ENCODE peak calls at places on chromosome X, in eight cellular contexts. One of them, this sample, is unnamed.

GRCh38 chrX:118780915-118781314 is 42.7 kb upstream of the ZCCHC12 start:
- DNase-seq in RWPE1: no peak
- DNase-seq in fibroblast of pulmonary artery: peak; percentile 75
- DNase-seq in iPS-NIHi11: no peak
- DNase-seq in LoVo: no peak
- DNase-seq in Ammon's horn: no peak
- DNase-seq in progenitor cell of endocrine pancreas: no peak
- DNase-seq in GM23248: peak; percentile 48
- DNase-seq in this sample: no peak

GRCh38 chrX:149495573-149496071 is 9.5 kb downstream of the IDS start:
- DNase-seq in RWPE1: peak; percentile 83
- DNase-seq in fibroblast of pulmonary artery: peak; percentile 51
- DNase-seq in iPS-NIHi11: peak; percentile 14
- DNase-seq in LoVo: peak; percentile 67
- DNase-seq in Ammon's horn: no peak
- DNase-seq in progenitor cell of endocrine pancreas: no peak
- DNase-seq in GM23248: peak; percentile 89
- DNase-seq in this sample: no peak

GRCh38 chrX:151896734-151897474 is 15.8 kb upstream of the MAGEA4 start:
- DNase-seq in RWPE1: no peak
- DNase-seq in fibroblast of pulmonary artery: peak; percentile 55
- DNase-seq in iPS-NIHi11: no peak
- DNase-seq in LoVo: peak; percentile 30
- DNase-seq in Ammon's horn: no peak
- DNase-seq in progenitor cell of endocrine pancreas: no peak
- DNase-seq in GM23248: peak; percentile 72
- DNase-seq in this sample: no peak

GRCh38 chrX:9148626-9149385 is 114.9 kb upstream of the FAM9B start:
- DNase-seq in RWPE1: peak; percentile 17
- DNase-seq in fibroblast of pulmonary artery: peak; percentile 57
- DNase-seq in iPS-NIHi11: peak; percentile 14
- DNase-seq in LoVo: no peak
- DNase-seq in Ammon's horn: no peak
- DNase-seq in progenitor cell of endocrine pancreas: no peak
- DNase-seq in GM23248: peak; percentile 77
- DNase-seq in this sample: no peak

GRCh38 chrX:132518401-132518800 is 29.6 kb upstream of the MBNL3 start:
- DNase-seq in RWPE1: no peak
- DNase-seq in fibroblast of pulmonary artery: no peak
- DNase-seq in iPS-NIHi11: no peak
- DNase-seq in LoVo: no peak
- DNase-seq in Ammon's horn: no peak
- DNase-seq in progenitor cell of endocrine pancreas: no peak
- DNase-seq in GM23248: no peak
- DNase-seq in this sample: no peak

GRCh38 chrX:102835504-102836146 is 101.4 kb upstream of the RAB40AL start:
- DNase-seq in RWPE1: no peak
- DNase-seq in fibroblast of pulmonary artery: peak; percentile 58
- DNase-seq in iPS-NIHi11: peak; percentile 7
- DNase-seq in LoVo: no peak
- DNase-seq in Ammon's horn: peak; percentile 10
- DNase-seq in progenitor cell of endocrine pancreas: no peak
- DNase-seq in GM23248: peak; percentile 52
- DNase-seq in this sample: no peak

GRCh38 chrX:149511081-149511480 is 6.0 kb upstream of the IDS start:
- DNase-seq in RWPE1: peak; percentile 13
- DNase-seq in fibroblast of pulmonary artery: no peak
- DNase-seq in iPS-NIHi11: no peak
- DNase-seq in LoVo: peak; percentile 38
- DNase-seq in Ammon's horn: no peak
- DNase-seq in progenitor cell of endocrine pancreas: no peak
- DNase-seq in GM23248: peak; percentile 37
- DNase-seq in this sample: no peak

GRCh38 chrX:134999469-134999868 is 8.7 kb downstream of the SMIM10 start:
- DNase-seq in RWPE1: peak; percentile 8
- DNase-seq in fibroblast of pulmonary artery: peak; percentile 77
- DNase-seq in iPS-NIHi11: no peak
- DNase-seq in LoVo: peak; percentile 19
- DNase-seq in Ammon's horn: peak; percentile 15
- DNase-seq in progenitor cell of endocrine pancreas: no peak
- DNase-seq in GM23248: peak; percentile 61
- DNase-seq in this sample: no peak

GRCh38 chrX:145735036-145735435 is 82.6 kb upstream of the SLITRK2 start:
- DNase-seq in RWPE1: no peak
- DNase-seq in fibroblast of pulmonary artery: no peak
- DNase-seq in iPS-NIHi11: no peak
- DNase-seq in LoVo: no peak
- DNase-seq in Ammon's horn: no peak
- DNase-seq in progenitor cell of endocrine pancreas: no peak
- DNase-seq in GM23248: no peak
- DNase-seq in this sample: no peak

GRCh38 chrX:13305091-13305490 is 14.8 kb downstream of the ATXN3L start:
- DNase-seq in RWPE1: no peak
- DNase-seq in fibroblast of pulmonary artery: no peak
- DNase-seq in iPS-NIHi11: no peak
- DNase-seq in LoVo: no peak
- DNase-seq in Ammon's horn: no peak
- DNase-seq in progenitor cell of endocrine pancreas: no peak
- DNase-seq in GM23248: no peak
- DNase-seq in this sample: no peak

GRCh38 chrX:40931921-40932320 is 153.3 kb upstream of the USP9X start:
- DNase-seq in RWPE1: no peak
- DNase-seq in fibroblast of pulmonary artery: peak; percentile 29
- DNase-seq in iPS-NIHi11: no peak
- DNase-seq in LoVo: no peak
- DNase-seq in Ammon's horn: no peak
- DNase-seq in progenitor cell of endocrine pancreas: no peak
- DNase-seq in GM23248: peak; percentile 31
- DNase-seq in this sample: no peak

GRCh38 chrX:38859602-38860001 is 58.3 kb downstream of the MID1IP1 start:
- DNase-seq in RWPE1: no peak
- DNase-seq in fibroblast of pulmonary artery: peak; percentile 22
- DNase-seq in iPS-NIHi11: no peak
- DNase-seq in LoVo: no peak
- DNase-seq in Ammon's horn: no peak
- DNase-seq in progenitor cell of endocrine pancreas: no peak
- DNase-seq in GM23248: peak; percentile 41
- DNase-seq in this sample: no peak

GRCh38 chrX:72114306-72114705 is 17.4 kb downstream of the RTL5 start:
- DNase-seq in RWPE1: no peak
- DNase-seq in fibroblast of pulmonary artery: no peak
- DNase-seq in iPS-NIHi11: no peak
- DNase-seq in LoVo: no peak
- DNase-seq in Ammon's horn: no peak
- DNase-seq in progenitor cell of endocrine pancreas: no peak
- DNase-seq in GM23248: no peak
- DNase-seq in this sample: no peak

GRCh38 chrX:110284159-110284558 is 33.7 kb downstream of the AMMECR1 start:
- DNase-seq in RWPE1: peak; percentile 44
- DNase-seq in fibroblast of pulmonary artery: peak; percentile 85
- DNase-seq in iPS-NIHi11: no peak
- DNase-seq in LoVo: peak; percentile 3
- DNase-seq in Ammon's horn: no peak
- DNase-seq in progenitor cell of endocrine pancreas: no peak
- DNase-seq in GM23248: peak; percentile 83
- DNase-seq in this sample: no peak

GRCh38 chrX:155967653-155968052 is 29.8 kb upstream of the IL9R start:
- DNase-seq in RWPE1: no peak
- DNase-seq in fibroblast of pulmonary artery: no peak
- DNase-seq in iPS-NIHi11: no peak
- DNase-seq in LoVo: no peak
- DNase-seq in Ammon's horn: no peak
- DNase-seq in progenitor cell of endocrine pancreas: no peak
- DNase-seq in GM23248: peak; percentile 5
- DNase-seq in this sample: no peak

GRCh38 chrX:48754124-48754667 is 7.4 kb upstream of the GLOD5 start:
- DNase-seq in RWPE1: no peak
- DNase-seq in fibroblast of pulmonary artery: no peak
- DNase-seq in iPS-NIHi11: no peak
- DNase-seq in LoVo: no peak
- DNase-seq in Ammon's horn: no peak
- DNase-seq in progenitor cell of endocrine pancreas: no peak
- DNase-seq in GM23248: no peak
- DNase-seq in this sample: no peak

GRCh38 chrX:53320543-53321215 is 39.3 kb upstream of the IQSEC2 start:
- DNase-seq in RWPE1: no peak
- DNase-seq in fibroblast of pulmonary artery: no peak
- DNase-seq in iPS-NIHi11: peak; percentile 26
- DNase-seq in LoVo: no peak
- DNase-seq in Ammon's horn: no peak
- DNase-seq in progenitor cell of endocrine pancreas: no peak
- DNase-seq in GM23248: peak; percentile 35
- DNase-seq in this sample: no peak

GRCh38 chrX:13533726-13534125 is 35.7 kb upstream of the EGFL6 start:
- DNase-seq in RWPE1: peak; percentile 42
- DNase-seq in fibroblast of pulmonary artery: peak; percentile 11
- DNase-seq in iPS-NIHi11: no peak
- DNase-seq in LoVo: peak; percentile 0
- DNase-seq in Ammon's horn: no peak
- DNase-seq in progenitor cell of endocrine pancreas: no peak
- DNase-seq in GM23248: peak; percentile 69
- DNase-seq in this sample: no peak

GRCh38 chrX:30615229-30615628 is 37.7 kb upstream of the TASL start:
- DNase-seq in RWPE1: no peak
- DNase-seq in fibroblast of pulmonary artery: peak; percentile 21
- DNase-seq in iPS-NIHi11: no peak
- DNase-seq in LoVo: no peak
- DNase-seq in Ammon's horn: no peak
- DNase-seq in progenitor cell of endocrine pancreas: no peak
- DNase-seq in GM23248: peak; percentile 72
- DNase-seq in this sample: no peak

GRCh38 chrX:46912673-46913491 is 661 bp downstream of the JADE3 start:
- DNase-seq in RWPE1: no peak
- DNase-seq in fibroblast of pulmonary artery: peak; percentile 39
- DNase-seq in iPS-NIHi11: peak; percentile 68
- DNase-seq in LoVo: peak; percentile 46
- DNase-seq in Ammon's horn: peak; percentile 12
- DNase-seq in progenitor cell of endocrine pancreas: peak; percentile 59
- DNase-seq in GM23248: peak; percentile 70
- DNase-seq in this sample: peak; percentile 26

GRCh38 chrX:94936722-94937121 is 1262.7 kb downstream of the FAM133A start:
- DNase-seq in RWPE1: no peak
- DNase-seq in fibroblast of pulmonary artery: no peak
- DNase-seq in iPS-NIHi11: no peak
- DNase-seq in LoVo: no peak
- DNase-seq in Ammon's horn: no peak
- DNase-seq in progenitor cell of endocrine pancreas: no peak
- DNase-seq in GM23248: no peak
- DNase-seq in this sample: no peak

GRCh38 chrX:97995834-97996233 is 1112.1 kb downstream of the RPA4 start:
- DNase-seq in RWPE1: no peak
- DNase-seq in fibroblast of pulmonary artery: no peak
- DNase-seq in iPS-NIHi11: no peak
- DNase-seq in LoVo: no peak
- DNase-seq in Ammon's horn: no peak
- DNase-seq in progenitor cell of endocrine pancreas: no peak
- DNase-seq in GM23248: no peak
- DNase-seq in this sample: no peak

GRCh38 chrX:47802589-47802988 is 34.1 kb upstream of the ZNF81 start:
- DNase-seq in RWPE1: peak; percentile 11
- DNase-seq in fibroblast of pulmonary artery: peak; percentile 10
- DNase-seq in iPS-NIHi11: no peak
- DNase-seq in LoVo: no peak
- DNase-seq in Ammon's horn: peak; percentile 16
- DNase-seq in progenitor cell of endocrine pancreas: no peak
- DNase-seq in GM23248: peak; percentile 29
- DNase-seq in this sample: no peak

GRCh38 chrX:153494541-153495361 is at the start of gene BGN:
- DNase-seq in RWPE1: no peak
- DNase-seq in fibroblast of pulmonary artery: peak; percentile 70
- DNase-seq in iPS-NIHi11: peak; percentile 57
- DNase-seq in LoVo: no peak
- DNase-seq in Ammon's horn: peak; percentile 39
- DNase-seq in progenitor cell of endocrine pancreas: no peak
- DNase-seq in GM23248: peak; percentile 71
- DNase-seq in this sample: no peak

GRCh38 chrX:144586756-144587155 is 660.5 kb upstream of the SPANXN1 start:
- DNase-seq in RWPE1: no peak
- DNase-seq in fibroblast of pulmonary artery: peak; percentile 22
- DNase-seq in iPS-NIHi11: no peak
- DNase-seq in LoVo: no peak
- DNase-seq in Ammon's horn: no peak
- DNase-seq in progenitor cell of endocrine pancreas: no peak
- DNase-seq in GM23248: no peak
- DNase-seq in this sample: no peak

GRCh38 chrX:39318497-39319343 is 517.5 kb downstream of the MID1IP1 start:
- DNase-seq in RWPE1: no peak
- DNase-seq in fibroblast of pulmonary artery: no peak
- DNase-seq in iPS-NIHi11: no peak
- DNase-seq in LoVo: no peak
- DNase-seq in Ammon's horn: no peak
- DNase-seq in progenitor cell of endocrine pancreas: no peak
- DNase-seq in GM23248: no peak
- DNase-seq in this sample: no peak

GRCh38 chrX:153882086-153882498 is 3.9 kb downstream of the L1CAM start:
- DNase-seq in RWPE1: no peak
- DNase-seq in fibroblast of pulmonary artery: no peak
- DNase-seq in iPS-NIHi11: no peak
- DNase-seq in LoVo: no peak
- DNase-seq in Ammon's horn: peak; percentile 24
- DNase-seq in progenitor cell of endocrine pancreas: no peak
- DNase-seq in GM23248: peak; percentile 20
- DNase-seq in this sample: no peak

GRCh38 chrX:19689170-19689814 is 174.0 kb upstream of the MAP3K15 start:
- DNase-seq in RWPE1: no peak
- DNase-seq in fibroblast of pulmonary artery: no peak
- DNase-seq in iPS-NIHi11: no peak
- DNase-seq in LoVo: no peak
- DNase-seq in Ammon's horn: no peak
- DNase-seq in progenitor cell of endocrine pancreas: no peak
- DNase-seq in GM23248: no peak
- DNase-seq in this sample: no peak

GRCh38 chrX:16807976-16808542 is 21.8 kb downstream of the TXLNG start:
- DNase-seq in RWPE1: peak; percentile 45
- DNase-seq in fibroblast of pulmonary artery: peak; percentile 78
- DNase-seq in iPS-NIHi11: no peak
- DNase-seq in LoVo: peak; percentile 40
- DNase-seq in Ammon's horn: no peak
- DNase-seq in progenitor cell of endocrine pancreas: no peak
- DNase-seq in GM23248: peak; percentile 72
- DNase-seq in this sample: no peak